ENCODE peak calls at places on chromosomes 2 and 18, in four cellular contexts. T is sigmoid colon, F is brain microvascular endothelial cell, Z is spleen. J is an unnamed sample.
A peak's percentile ranks its signal among the peaks of the same experiment; 100 is the strongest.

GRCh38 chr2:233079473-233079877 is 19.3 kb downstream of the INPP5D start:
- DNase-seq in T (no peak), Z (peak; percentile 87), F (no peak), J (no peak)

GRCh38 chr2:11750917-11751316 is 4.5 kb downstream of the LPIN1 start:
- DNase-seq in F (no peak), Z (no peak), T (no peak), J (no peak)

GRCh38 chr2:235843591-235844395 is 324.4 kb downstream of the GBX2 start:
- DNase-seq in T (no peak), F (no peak), Z (peak; percentile 46), J (no peak)

GRCh38 chr18:60838677-60839076 is 466.1 kb upstream of the MC4R start:
- DNase-seq in Z (no peak), F (no peak), T (no peak), J (no peak)

GRCh38 chr2:212227755-212228154 is 310.8 kb downstream of the ERBB4 start:
- DNase-seq in Z (no peak), T (no peak), F (peak; percentile 92), J (no peak)

GRCh38 chr18:57959278-57959677 is 84.7 kb upstream of the NEDD4L start:
- DNase-seq in Z (no peak), F (peak; percentile 57), T (no peak), J (no peak)

GRCh38 chr2:179467111-179467510 is 202.5 kb upstream of the SESTD1 start:
- DNase-seq in T (no peak), F (peak; percentile 31), Z (no peak), J (no peak)

GRCh38 chr18:14917311-14917710 is 169.3 kb downstream of the ANKRD30B start:
- DNase-seq in T (no peak), Z (no peak), F (no peak), J (no peak)

GRCh38 chr2:72806280-72806955 is 19.4 kb downstream of the EXOC6B start:
- DNase-seq in F (no peak), T (no peak), Z (no peak), J (no peak)

GRCh38 chr2:218323526-218324472 is 31.5 kb upstream of the TMBIM1 start:
- DNase-seq in F (peak; percentile 37), Z (no peak), T (no peak), J (no peak)

GRCh38 chr2:162073776-162074578 is at the start of gene DPP4:
- DNase-seq in Z (peak; percentile 87), T (peak; percentile 72), F (no peak), J (no peak)

GRCh38 chr18:62979172-62979571 is 263.8 kb downstream of the PHLPP1 start:
- DNase-seq in Z (peak; percentile 75), T (no peak), F (peak; percentile 21), J (no peak)

GRCh38 chr2:183946193-183946592 is 652.1 kb upstream of the ZNF804A start:
- DNase-seq in T (no peak), F (no peak), Z (no peak), J (no peak)

GRCh38 chr2:73856214-73856613 is 27.5 kb downstream of the STAMBP start:
- DNase-seq in F (peak; percentile 52), T (no peak), Z (no peak), J (no peak)

GRCh38 chr2:105929506-105929905 is 184.8 kb downstream of the NCK2 start:
- DNase-seq in F (no peak), T (no peak), Z (no peak), J (no peak)

GRCh38 chr18:80009661-80010550 is 21.5 kb upstream of the TXNL4A start:
- DNase-seq in F (peak; percentile 93), T (peak; percentile 97), Z (no peak), J (no peak)

GRCh38 chr2:74007120-74007519 is 22.4 kb downstream of the TET3 start:
- DNase-seq in F (peak; percentile 26), T (no peak), Z (no peak), J (no peak)

GRCh38 chr2:104583791-104584190 is 270.1 kb upstream of the POU3F3 start:
- DNase-seq in F (no peak), Z (no peak), T (no peak), J (no peak)

GRCh38 chr18:25814841-25815458 is 275.5 kb downstream of the SS18 start:
- DNase-seq in T (no peak), F (no peak), Z (no peak), J (no peak)

GRCh38 chr18:10455726-10456453 is 1.5 kb downstream of the APCDD1 start:
- DNase-seq in F (no peak), T (no peak), Z (no peak), J (no peak)

GRCh38 chr2:25929789-25930473 is 51.6 kb upstream of the ASXL2 start:
- DNase-seq in Z (no peak), T (no peak), F (no peak), J (no peak)

GRCh38 chr2:73112913-73113633 is at the start of gene RAB11FIP5:
- DNase-seq in F (peak; percentile 81), Z (peak; percentile 91), T (peak; percentile 90), J (no peak)

GRCh38 chr18:23703057-23703986 is 14.1 kb downstream of the LAMA3 start:
- DNase-seq in T (no peak), F (peak; percentile 81), Z (no peak), J (no peak)

GRCh38 chr2:37882036-37882435 is 43.1 kb upstream of the RMDN2 start:
- DNase-seq in T (no peak), F (no peak), Z (no peak), J (no peak)
- H3K27ac ChIP-seq in T (no peak overlapping the region), F (no peak overlapping the region), Z (no peak overlapping the region), J (no peak overlapping the region)

GRCh38 chr2:113780472-113780871 is 24.0 kb upstream of the SLC35F5 start:
- DNase-seq in Z (no peak), F (no peak), T (no peak), J (no peak)

GRCh38 chr2:113784823-113785744 is 28.6 kb upstream of the SLC35F5 start:
- DNase-seq in T (no peak), Z (no peak), F (no peak), J (no peak)
- H3K27ac ChIP-seq in T (no peak overlapping the region), Z (no peak overlapping the region), F (no peak overlapping the region), J (no peak overlapping the region)

DNA sequence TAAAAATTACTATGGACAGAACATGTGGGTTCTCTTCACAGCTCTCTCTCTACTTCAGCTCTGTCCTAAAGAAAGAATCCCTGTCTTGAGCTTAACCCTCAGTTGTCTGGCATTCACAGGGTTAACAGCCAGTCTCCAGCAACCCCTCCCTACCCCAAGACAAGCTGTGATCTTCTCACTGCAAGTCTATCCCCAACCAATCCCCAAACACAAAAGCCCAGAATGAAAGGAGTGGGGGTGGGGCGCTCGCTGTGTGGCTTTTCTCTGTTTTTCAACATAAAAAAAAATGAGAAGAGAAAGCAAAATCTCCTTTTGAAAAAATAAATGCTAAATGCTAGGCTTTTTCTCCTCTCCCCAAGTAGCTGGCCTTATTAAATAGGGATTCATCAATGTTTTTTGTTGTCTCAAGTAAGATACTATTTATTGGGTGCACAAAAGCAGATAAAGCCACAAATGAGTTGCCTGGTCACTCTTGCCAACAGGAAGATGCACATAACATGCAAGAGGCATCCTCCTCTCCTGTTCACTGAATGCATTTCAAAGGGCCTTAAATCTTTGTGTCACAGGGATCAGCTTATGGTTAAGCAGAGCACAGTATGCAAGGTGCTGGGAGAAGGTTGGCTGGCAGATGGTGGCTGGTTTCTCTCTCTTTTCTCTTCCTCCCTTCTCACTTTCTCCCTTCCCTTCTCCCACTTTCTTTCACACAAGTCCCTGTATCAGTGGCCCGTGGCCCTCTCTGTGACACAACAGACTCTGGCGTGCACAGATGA is 225.7 kb downstream of the CMPK2 start:
- DNase-seq in Z (no peak), F (no peak), T (no peak), J (no peak)
- H3K27ac ChIP-seq in Z (no peak overlapping the region), F (no peak overlapping the region), T (no peak overlapping the region), J (no peak overlapping the region)

DNA sequence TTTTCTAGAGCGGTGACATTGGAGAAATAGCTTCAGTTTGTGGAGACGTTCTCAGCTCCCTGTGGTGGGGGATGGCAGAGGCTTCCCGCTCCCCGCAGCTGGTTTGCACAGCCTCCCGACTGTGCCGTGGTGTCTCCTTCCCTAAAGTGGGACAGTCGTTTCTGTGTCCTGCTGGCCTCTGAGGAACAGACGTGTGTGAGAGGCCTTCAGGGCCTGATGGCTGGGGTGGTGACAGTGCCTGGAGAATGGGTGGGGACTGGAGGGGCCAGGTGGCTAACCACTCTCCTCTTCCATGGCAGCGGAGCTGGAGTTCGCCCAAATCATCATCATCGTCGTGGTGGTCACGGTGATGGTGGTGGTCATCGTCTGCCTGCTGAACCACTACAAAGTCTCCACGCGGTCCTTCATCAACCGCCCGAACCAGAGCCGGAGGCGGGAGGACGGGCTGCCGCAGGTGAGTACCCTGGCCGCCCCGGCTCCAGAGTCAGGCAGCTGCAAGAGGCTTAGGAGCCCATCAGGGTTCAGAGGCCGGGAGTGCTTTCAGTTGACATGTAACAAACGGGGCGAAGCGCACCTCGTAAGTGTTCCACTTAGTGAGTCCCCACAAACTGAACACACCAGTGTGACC is 105.4 kb downstream of the FAM210A start:
- DNase-seq in T (peak; percentile 30), F (no peak), Z (peak; percentile 71), J (peak; percentile 65)
- H3K27ac ChIP-seq in T (no peak overlapping the region), F (no peak overlapping the region), Z (no peak overlapping the region), J (no peak overlapping the region)

GRCh38 chr2:202133556-202134245 is 60.6 kb downstream of the KIAA2012 start:
- DNase-seq in Z (no peak), T (no peak), F (no peak), J (no peak)

GRCh38 chr2:202135111-202135874 is 62.2 kb downstream of the KIAA2012 start:
- DNase-seq in T (peak; percentile 95), F (peak; percentile 99), Z (no peak), J (peak; percentile 94)

GRCh38 chr2:202141319-202141947 is 68.4 kb downstream of the KIAA2012 start:
- DNase-seq in T (no peak), Z (no peak), F (no peak), J (no peak)

GRCh38 chr2:202140522-202141292 is 67.7 kb downstream of the KIAA2012 start:
- DNase-seq in T (no peak), Z (no peak), F (no peak), J (no peak)

DNA sequence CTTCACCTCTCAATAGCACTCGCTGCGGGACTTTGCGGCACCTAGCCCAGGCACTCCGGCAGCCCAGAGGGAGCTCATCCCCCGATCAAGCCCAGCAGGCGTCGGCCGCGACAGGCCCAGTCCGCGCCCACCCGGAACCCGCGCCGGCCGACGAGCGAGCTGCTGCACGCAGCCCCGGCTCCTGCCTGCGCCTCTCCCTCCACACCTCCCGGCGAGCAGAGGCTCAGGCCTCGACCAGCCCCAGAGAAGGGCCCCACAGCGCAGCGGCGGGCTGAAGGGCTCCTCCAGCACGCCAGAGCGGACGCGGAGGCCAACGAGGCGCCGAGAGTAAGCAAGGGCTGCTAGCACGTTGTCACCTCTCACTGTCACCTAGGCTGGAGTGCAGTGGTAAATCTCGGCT is 63.5 kb downstream of the KIAA2012 start:
- DNase-seq in F (no peak), T (no peak), Z (no peak), J (no peak)
- H3K27ac ChIP-seq in F (no peak overlapping the region), T (peak overlapping the region; percentile 69), Z (no peak overlapping the region), J (peak overlapping the region; percentile 65)

GRCh38 chr2:157264099-157264498 is 6.6 kb downstream of the GALNT5 start:
- DNase-seq in F (no peak), T (no peak), Z (no peak), J (no peak)
- H3K27ac ChIP-seq in F (no peak overlapping the region), T (no peak overlapping the region), Z (no peak overlapping the region), J (no peak overlapping the region)

GRCh38 chr2:37458133-37458532 is 113.7 kb downstream of the QPCT start:
- DNase-seq in Z (no peak), F (no peak), T (no peak), J (no peak)
- H3K27ac ChIP-seq in Z (no peak overlapping the region), F (peak overlapping the region; percentile 89), T (peak overlapping the region; percentile 77), J (no peak overlapping the region)